ENCODE peak calls at places on chromosomes 16 and 17, in seven cellular contexts. U is GM12891, X is ovary, J is HCT116, W is IMR-90, P is uterus, T is adrenal gland. Q is an unnamed sample.

GRCh38 chr16:77212736-77213541 is 13.7 kb downstream of the SYCE1L start:
- DNase-seq in W (no peak), U (peak; percentile 57), J (no peak), P (peak; percentile 71), X (peak; percentile 80), T (peak; percentile 63), Q (peak; percentile 77)

GRCh38 chr16:80150978-80151705 is 389.7 kb upstream of the DYNLRB2 start:
- DNase-seq in X (no peak), W (peak; percentile 51), P (no peak), J (no peak), T (no peak), U (no peak), Q (no peak)

GRCh38 chr16:57512296-57513001 is 23.9 kb downstream of the CCDC102A start:
- DNase-seq in X (no peak), W (no peak), T (no peak), P (no peak), J (no peak), U (no peak), Q (no peak)

GRCh38 chr17:29240477-29240876 is 6.2 kb upstream of the CRYBA1 start:
- DNase-seq in W (peak; percentile 34), U (no peak), P (no peak), J (no peak), T (no peak), X (no peak), Q (no peak)

GRCh38 chr16:48276102-48276501 is 28.8 kb upstream of the ABCC11 start:
- DNase-seq in T (no peak), U (no peak), W (peak; percentile 69), X (no peak), P (no peak), J (no peak), Q (no peak)

GRCh38 chr17:4980644-4981216 is 6.7 kb downstream of the CAMTA2 start:
- DNase-seq in T (peak; percentile 52), X (no peak), J (no peak), P (no peak), W (peak; percentile 46), U (peak; percentile 43), Q (no peak)

GRCh38 chr16:80084614-80085013 is 456.2 kb upstream of the DYNLRB2 start:
- DNase-seq in X (peak; percentile 67), W (no peak), J (no peak), U (no peak), P (peak; percentile 62), T (peak; percentile 63), Q (peak; percentile 43)

GRCh38 chr17:73365934-73366623 is 54.3 kb upstream of the CDC42EP4 start:
- DNase-seq in U (no peak), P (no peak), X (peak; percentile 43), W (no peak), J (no peak), T (peak; percentile 48), Q (peak; percentile 74)

GRCh38 chr17:40551091-40551873 is 14.0 kb downstream of the CCR7 start:
- DNase-seq in U (no peak), X (peak; percentile 90), P (peak; percentile 94), J (no peak), W (peak; percentile 100), T (peak; percentile 90), Q (peak; percentile 69)

GRCh38 chr17:75271233-75271954 is 363 bp upstream of the MIF4GD start:
- DNase-seq in W (no peak), P (peak; percentile 81), T (peak; percentile 76), U (peak; percentile 95), J (no peak), X (peak; percentile 69), Q (peak; percentile 88)

GRCh38 chr17:49022391-49022941 is 25.3 kb downstream of the IGF2BP1 start:
- DNase-seq in U (no peak), J (no peak), X (no peak), T (no peak), P (no peak), W (peak; percentile 49), Q (no peak)

GRCh38 chr17:34758747-34759146 is 179.4 kb downstream of the TMEM132E start:
- DNase-seq in T (no peak), J (no peak), U (no peak), X (no peak), P (no peak), W (no peak), Q (no peak)

GRCh38 chr17:15194859-15195277 is 70.3 kb downstream of the PMP22 start:
- DNase-seq in X (no peak), T (no peak), J (no peak), U (no peak), W (peak; percentile 2), P (no peak), Q (no peak)

GRCh38 chr16:20768121-20768520 is 4.3 kb downstream of the ACSM3 start:
- DNase-seq in X (no peak), U (no peak), W (no peak), T (no peak), P (no peak), J (no peak), Q (no peak)

GRCh38 chr17:50737118-50737698 is 17.8 kb downstream of the LUC7L3 start:
- DNase-seq in J (no peak), T (no peak), U (no peak), X (no peak), P (no peak), W (no peak), Q (no peak)

GRCh38 chr17:27573971-27574525 is 56.9 kb upstream of the LGALS9 start:
- DNase-seq in U (no peak), J (no peak), X (no peak), T (peak; percentile 57), P (no peak), W (peak; percentile 69), Q (no peak)

GRCh38 chr17:77370536-77370935 is 229.8 kb downstream of the SEC14L1 start:
- DNase-seq in X (no peak), T (no peak), W (no peak), P (no peak), U (no peak), J (no peak), Q (no peak)

DNA sequence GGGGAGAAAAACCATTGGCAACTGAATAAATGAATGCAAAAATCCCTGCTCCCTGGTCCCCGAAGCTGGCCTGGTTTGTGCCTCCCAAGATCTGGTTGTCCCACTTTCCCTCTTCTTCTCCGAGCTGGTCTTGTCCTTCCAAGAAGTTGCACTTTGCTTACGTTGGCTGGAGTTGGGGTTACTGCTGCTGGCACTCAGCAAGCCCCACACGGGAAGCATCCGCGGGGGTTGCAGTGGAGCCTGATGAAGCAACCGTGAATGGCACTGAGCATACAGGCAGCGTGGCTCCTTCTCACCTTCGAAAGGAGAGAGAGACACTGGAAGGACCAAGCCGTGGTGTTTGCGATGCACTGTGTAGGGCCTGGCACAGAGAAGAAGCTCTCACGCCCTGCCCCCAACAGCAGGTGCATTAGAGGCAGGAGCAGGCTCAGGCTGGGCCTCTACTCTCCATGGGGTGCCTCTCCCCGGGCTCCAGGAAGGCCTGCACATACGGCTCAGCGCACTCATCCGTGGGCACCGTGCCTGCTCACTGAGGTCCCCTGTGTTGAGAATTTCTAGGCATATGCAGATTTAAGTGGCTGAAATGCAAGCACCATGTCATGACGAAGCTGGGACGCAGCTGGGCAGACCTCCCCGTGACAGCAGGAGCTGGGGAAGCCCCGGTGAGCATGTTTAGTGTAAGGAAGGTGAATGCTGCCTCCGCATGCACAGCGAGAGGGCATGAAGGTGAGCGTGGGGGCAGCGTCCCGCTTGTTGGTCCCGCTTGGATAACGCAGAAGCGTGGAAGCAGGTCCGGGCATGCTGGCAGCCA is 12.1 kb downstream of the CA5A start:
- DNase-seq in U (peak; percentile 68), P (no peak), X (no peak), T (no peak), J (no peak), W (no peak), Q (no peak)
- TF ChIP-seq POLR2A in U (no peak), P (no peak), X (no peak), T (no peak), J (no peak), W (no peak), Q (no peak)

GRCh38 chr17:81551458-81552243 is 502 bp downstream of the FAAP100 start:
- DNase-seq in T (no peak), J (no peak), X (no peak), U (peak; percentile 59), W (peak; percentile 16), P (no peak), Q (peak; percentile 30)
- TF ChIP-seq POLR2A in T (no peak), J (no peak), X (no peak), U (no peak), W (no peak), P (no peak), Q (no peak)

GRCh38 chr17:46193626-46194392 is 580 bp upstream of the KANSL1 start:
- DNase-seq in J (peak; percentile 89), W (peak; percentile 88), P (peak; percentile 96), U (peak; percentile 86), T (peak; percentile 97), X (peak; percentile 95), Q (peak; percentile 98)

GRCh38 chr17:46192484-46193245 is 564 bp downstream of the KANSL1 start:
- DNase-seq in X (peak; percentile 76), T (peak; percentile 71), P (peak; percentile 75), W (peak; percentile 54), J (no peak), U (peak; percentile 70), Q (peak; percentile 75)

GRCh38 chr17:46192211-46192483 is 1.1 kb downstream of the KANSL1 start:
- DNase-seq in X (no peak), W (no peak), T (no peak), P (no peak), U (no peak), J (no peak), Q (no peak)

GRCh38 chr17:46194393-46195216 is 1.4 kb upstream of the KANSL1 start:
- DNase-seq in U (peak; percentile 32), P (no peak), T (no peak), J (peak; percentile 39), X (no peak), W (peak; percentile 59), Q (no peak)

DNA sequence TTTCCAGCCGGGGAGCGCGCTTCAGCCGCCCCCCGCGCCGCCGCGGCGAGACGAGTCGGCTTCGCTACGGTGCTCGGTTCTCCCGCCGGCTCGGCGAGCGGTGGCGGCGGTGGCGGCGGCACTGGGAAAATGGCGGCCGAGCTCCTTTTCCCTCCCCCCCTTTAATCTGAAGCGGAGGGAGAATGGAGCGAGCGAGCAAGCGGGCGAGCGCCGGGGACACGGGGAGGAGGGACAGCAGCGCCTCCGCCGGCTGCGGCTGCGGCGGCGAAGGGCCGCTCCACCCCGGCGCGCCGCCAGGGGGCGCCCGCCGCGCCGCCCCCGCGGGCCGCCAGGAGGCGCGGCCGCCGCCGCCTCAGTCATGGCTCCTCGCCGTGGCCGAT is at the start of gene KANSL1:
- DNase-seq in U (peak; percentile 94), X (peak; percentile 92), W (peak; percentile 87), P (peak; percentile 89), T (peak; percentile 88), J (peak; percentile 76), Q (peak; percentile 94)
- TF ChIP-seq POLR2A in U (peak; percentile 48), X (peak; percentile 32), W (no peak), P (peak; percentile 32), T (peak; percentile 14), J (no peak), Q (no peak)

GRCh38 chr17:80763293-80763867 is 218.7 kb downstream of the RPTOR start:
- DNase-seq in W (no peak), T (no peak), P (no peak), U (no peak), J (no peak), X (no peak), Q (no peak)

GRCh38 chr17:80760501-80760900 is 215.9 kb downstream of the RPTOR start:
- DNase-seq in T (no peak), J (no peak), W (no peak), P (no peak), X (no peak), U (no peak), Q (no peak)

GRCh38 chr17:80762076-80762475 is 217.4 kb downstream of the RPTOR start:
- DNase-seq in W (no peak), X (no peak), P (no peak), J (no peak), T (no peak), U (no peak), Q (no peak)

GRCh38 chr17:80758793-80759673 is 214.4 kb downstream of the RPTOR start:
- DNase-seq in X (no peak), P (peak; percentile 45), T (no peak), W (peak; percentile 39), U (no peak), J (no peak), Q (peak; percentile 63)

GRCh38 chr17:80761421-80761871 is 216.8 kb downstream of the RPTOR start:
- DNase-seq in W (peak; percentile 88), J (peak; percentile 72), U (no peak), X (no peak), T (no peak), P (no peak), Q (no peak)
- TF ChIP-seq POLR2A in W (no peak), J (no peak), U (no peak), X (no peak), T (no peak), P (no peak), Q (no peak)